ENCODE peak calls at places on chromosomes 11 and 22, in six cellular contexts. F is HAP-1; I is CD8-positive, alpha-beta T cell; N is NCI-H1092 treated with DMSO at 0.1 percent for 48 hours; W is activated CD4-positive, alpha-beta T cell treated with anti-CD3 and anti-CD28 coated beads, Interleukin-2, amount 10 ng/mL, durations not matched to agents 7 days and 5 days; T is naive B cell. X is an unnamed sample.

GRCh38 chr11:123035831-123036230 is 26.1 kb downstream of the HSPA8 start:
- DNase-seq in N (no peak), T (no peak), W (no peak), F (no peak), I (no peak), X (no peak)

GRCh38 chr22:38967451-38968450 is 10.3 kb downstream of the APOBEC3A start:
- DNase-seq in T (no peak), I (no peak), N (no peak), W (no peak), F (no peak), X (no peak)

GRCh38 chr11:18704045-18704645 is 5.6 kb downstream of the TMEM86A start:
- DNase-seq in F (no peak), W (no peak), T (no peak), I (no peak), N (no peak), X (no peak)

GRCh38 chr22:49502126-49502826 is 325.4 kb downstream of the BRD1 start:
- DNase-seq in N (no peak), F (no peak), T (no peak), W (peak), I (no peak), X (peak)

GRCh38 chr11:64359712-64360402 is 895 bp downstream of the RPS6KA4 start:
- DNase-seq in W (peak), I (peak), T (no peak), N (no peak), F (no peak), X (no peak)

GRCh38 chr11:62508336-62509058 is 38.1 kb downstream of the AHNAK start:
- DNase-seq in N (no peak), F (peak), W (no peak), T (peak), I (no peak), X (peak)

GRCh38 chr22:31217890-31218287 is 5.8 kb downstream of the LIMK2 start:
- DNase-seq in F (no peak), T (no peak), N (no peak), W (no peak), I (no peak), X (no peak)

GRCh38 chr11:42709216-42709615 is 602.6 kb upstream of the API5 start:
- DNase-seq in W (no peak), T (no peak), F (no peak), N (no peak), I (no peak), X (no peak)

GRCh38 chr11:62905927-62906531 is 15.1 kb downstream of the CHRM1 start:
- DNase-seq in T (peak), I (peak), N (peak), W (peak), F (peak), X (peak)

GRCh38 chr22:45149671-45150070 is 14.1 kb upstream of the NUP50 start:
- DNase-seq in F (no peak), N (no peak), W (no peak), I (no peak), T (no peak), X (no peak)

GRCh38 chr11:19677380-19678080 is 35.1 kb upstream of the NAV2 start:
- DNase-seq in W (no peak), I (no peak), N (no peak), T (no peak), F (no peak), X (no peak)

GRCh38 chr11:73907191-73907590 is 30.4 kb downstream of the PAAF1 start:
- DNase-seq in W (no peak), F (no peak), T (no peak), N (no peak), I (no peak), X (peak)

GRCh38 chr11:98566978-98567377 is 453.8 kb upstream of the CNTN5 start:
- DNase-seq in I (no peak), T (no peak), N (no peak), W (no peak), F (no peak), X (peak)

GRCh38 chr11:129732926-129733325 is 82.7 kb upstream of the TMEM45B start:
- DNase-seq in I (no peak), T (no peak), W (no peak), N (no peak), F (no peak), X (peak)

X was measured in islet precursor cell.